ENCODE peak calls at places on chromosome 18, in seven cellular contexts. Z, O, N, R, P, C and Q are unnamed samples.

GRCh38 chr18:12325726-12326245 is 17.7 kb downstream of the TUBB6 start:
- DNase-seq in N (no peak), P (no peak), R (no peak), O (no peak), Z (no peak), C (no peak), Q (no peak)

GRCh38 chr18:62717850-62718229 is 2.5 kb downstream of the PHLPP1 start:
- DNase-seq in R (no peak), Z (no peak), P (no peak), O (no peak), N (peak; percentile 40), C (no peak), Q (no peak)

GRCh38 chr18:56389190-56389589 is 249.2 kb downstream of the TXNL1 start:
- DNase-seq in C (no peak), N (no peak), P (no peak), Z (no peak), R (no peak), O (no peak), Q (no peak)

GRCh38 chr18:75309564-75309963 is 99.0 kb downstream of the TSHZ1 start:
- DNase-seq in R (no peak), O (no peak), Z (no peak), N (no peak), C (no peak), P (no peak), Q (no peak)

GRCh38 chr18:22153428-22153827 is 16.0 kb upstream of the GATA6 start:
- DNase-seq in Z (no peak), N (no peak), R (no peak), C (no peak), O (no peak), P (no peak), Q (no peak)

GRCh38 chr18:49920731-49921130 is 107.4 kb upstream of the ACAA2 start:
- DNase-seq in R (no peak), Z (peak; percentile 17), C (no peak), P (no peak), N (no peak), O (no peak), Q (no peak)

GRCh38 chr18:70430501-70431173 is 141.8 kb downstream of the SOCS6 start:
- DNase-seq in C (no peak), Z (no peak), R (no peak), N (no peak), O (no peak), P (peak; percentile 66), Q (no peak)

GRCh38 chr18:32343634-32344033 is 127.0 kb downstream of the GAREM1 start:
- DNase-seq in P (no peak), C (no peak), N (no peak), Z (no peak), R (no peak), O (no peak), Q (no peak)

GRCh38 chr18:63637703-63638102 is 6.4 kb downstream of the SERPINB4 start:
- DNase-seq in C (no peak), P (no peak), Z (no peak), N (no peak), O (no peak), R (no peak), Q (no peak)

GRCh38 chr18:10579079-10579867 is 53.4 kb downstream of the NAPG start:
- DNase-seq in O (no peak), N (peak; percentile 47), P (peak; percentile 31), C (no peak), R (no peak), Z (no peak), Q (no peak)

GRCh38 chr18:56937874-56938273 is 209.0 kb upstream of the BOD1L2 start:
- DNase-seq in O (no peak), R (no peak), N (peak; percentile 5), C (no peak), P (no peak), Z (no peak), Q (no peak)

DNA sequence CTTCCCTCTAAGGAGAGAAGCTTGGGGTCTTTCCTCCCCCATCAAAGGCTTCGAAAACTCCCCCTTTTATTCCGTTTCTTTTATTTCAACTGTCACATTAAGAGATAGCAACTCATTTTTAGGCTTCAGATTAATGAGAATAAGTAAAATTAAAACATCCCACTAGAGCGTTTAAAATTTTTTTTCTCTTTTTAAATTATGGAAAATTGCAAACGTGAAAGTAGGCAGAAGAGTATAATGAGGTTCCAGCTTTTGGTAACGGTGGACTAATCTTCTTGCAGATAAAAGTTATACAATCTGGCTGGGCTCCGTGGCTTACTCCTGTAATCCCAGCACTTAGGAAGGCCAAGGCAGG is 21.9 kb upstream of the RMP24 start:
- DNase-seq in R (no peak), Z (no peak), N (no peak), P (no peak), O (no peak), C (no peak), Q (no peak)
- TF ChIP-seq CTCF in R (no peak), Z (no peak), N (no peak), P (no peak), O (no peak), C (no peak), Q (peak; percentile 41)

GRCh38 chr18:9549405-9549804 is 65.0 kb downstream of the PPP4R1 start:
- DNase-seq in Z (no peak), O (no peak), R (no peak), C (no peak), P (no peak), N (no peak), Q (no peak)
- TF ChIP-seq CTCF in Z (no peak), O (peak; percentile 48), R (no peak), C (no peak), P (no peak), N (peak; percentile 11), Q (no peak)

DNA sequence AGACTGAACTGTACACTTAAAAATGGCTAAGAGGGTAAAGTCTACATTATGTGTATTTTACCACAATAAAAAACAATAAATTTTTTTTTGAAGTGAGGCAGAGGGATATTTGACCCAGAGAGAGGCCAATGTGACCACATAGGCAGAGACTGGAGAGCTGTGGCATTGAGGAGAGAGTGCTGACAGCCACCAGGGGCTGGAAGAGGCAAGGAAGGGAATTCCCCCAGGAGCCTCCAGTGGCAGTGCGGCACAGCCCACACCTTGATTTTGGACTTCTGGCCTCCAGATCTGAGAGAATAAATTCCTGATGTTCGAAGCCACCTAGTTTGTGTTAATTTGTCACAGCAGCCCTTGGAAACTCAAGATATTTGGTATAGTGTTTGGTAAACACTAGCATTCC is 22.7 kb downstream of the ANKRD29 start:
- DNase-seq in N (no peak), P (no peak), R (no peak), O (no peak), Z (no peak), C (no peak), Q (no peak)
- TF ChIP-seq CTCF in N (no peak), P (peak; percentile 11), R (no peak), O (peak; percentile 29), Z (peak; percentile 22), C (no peak), Q (no peak)

DNA sequence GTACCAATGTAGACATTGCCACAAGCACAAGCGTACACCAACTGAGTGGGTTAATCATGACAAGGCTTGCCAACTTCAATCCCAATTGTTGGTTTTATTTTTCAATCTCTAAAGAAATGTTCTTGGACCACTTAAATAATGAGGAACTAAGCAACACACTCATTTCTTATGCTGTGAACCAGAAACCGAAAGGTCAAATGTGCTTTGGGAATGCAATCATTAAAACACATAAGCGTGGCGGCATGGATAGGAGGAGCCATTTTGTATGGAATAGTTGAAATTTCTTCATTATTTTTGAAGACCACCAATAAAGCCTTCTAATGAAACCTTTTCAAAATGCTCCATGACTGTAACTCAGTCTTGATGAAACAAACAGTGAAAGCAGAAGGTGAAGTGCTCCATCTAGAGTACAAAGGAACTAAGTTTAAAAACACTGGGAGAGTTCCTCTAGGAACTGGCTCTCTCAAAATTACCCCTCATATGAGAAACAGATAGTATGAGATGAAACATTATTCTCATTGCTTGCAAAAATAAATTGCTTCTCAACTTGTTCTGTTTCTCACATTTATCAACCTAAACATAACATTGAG is 113.2 kb upstream of the CHST9 start:
- DNase-seq in P (no peak), N (no peak), C (no peak), R (no peak), Z (no peak), O (no peak), Q (no peak)
- TF ChIP-seq CTCF in P (no peak), N (no peak), C (no peak), R (peak; percentile 21), Z (no peak), O (peak; percentile 22), Q (no peak)

GRCh38 chr18:44729631-44730101 is 49.0 kb downstream of the SETBP1 start:
- DNase-seq in O (no peak), R (no peak), N (peak; percentile 33), Z (no peak), C (no peak), P (no peak), Q (no peak)
- TF ChIP-seq CTCF in O (no peak), R (no peak), N (no peak), Z (no peak), C (no peak), P (no peak), Q (no peak)